ENCODE peak calls at places on chromosomes 13 and 19, in five cellular contexts. H is GM10248, V is cardiac muscle cell, A is smooth muscle cell of the brain vasculature, R is WTC11. C is an unnamed sample.

GRCh38 chr13:109743706-109744453 is 42.5 kb downstream of the IRS2 start:
- DNase-seq in H (no peak), V (peak; percentile 28), A (no peak), R (no peak), C (peak; percentile 67)

GRCh38 chr19:2856457-2857055 is 10.6 kb upstream of the ZNF556 start:
- DNase-seq in H (no peak), V (no peak), A (no peak), R (no peak), C (no peak)

GRCh38 chr19:35712529-35712909 is 5.3 kb upstream of the KMT2B start:
- DNase-seq in H (no peak), V (no peak), A (no peak), R (no peak), C (no peak)

GRCh38 chr19:58123354-58123753 is 25.3 kb upstream of the ZSCAN18 start:
- DNase-seq in H (no peak), V (no peak), A (no peak), R (no peak), C (no peak)

GRCh38 chr13:91236182-91236581 is 111.3 kb upstream of the MIR17HG start:
- DNase-seq in H (no peak), V (peak; percentile 5), A (no peak), R (no peak), C (no peak)

GRCh38 chr19:53365899-53366493 is 491 bp downstream of the ZNF525 start:
- DNase-seq in H (peak; percentile 24), V (peak; percentile 54), A (no peak), R (peak; percentile 42), C (peak; percentile 47)

GRCh38 chr19:18417250-18418033 is 1.8 kb upstream of the SSBP4 start:
- DNase-seq in H (peak; percentile 72), V (peak; percentile 83), A (no peak), R (peak; percentile 85), C (peak; percentile 87)

GRCh38 chr19:41999071-41999877 is 5.2 kb upstream of the ATP1A3 start:
- DNase-seq in H (no peak), V (peak; percentile 17), A (no peak), R (peak; percentile 67), C (no peak)

GRCh38 chr13:43785166-43785680 is 1.5 kb downstream of the ENOX1 start:
- DNase-seq in H (no peak), V (no peak), A (no peak), R (no peak), C (no peak)

GRCh38 chr19:6393982-6394412 is 1.0 kb upstream of the GTF2F1 start:
- DNase-seq in H (no peak), V (no peak), A (no peak), R (no peak), C (no peak)

C was measured in M059J.